ENCODE peak calls at places on chromosome 21, in four cellular contexts. A is heart right ventricle, R is pancreas, D is mesenchymal stem cell. K is an unnamed sample.

GRCh38 chr21:25557170-25557569 is 50.1 kb downstream of the MRPL39 start:
- DNase-seq in A (no peak), R (no peak), D (no peak), K (no peak)

GRCh38 chr21:38308010-38308784 is 51.4 kb downstream of the KCNJ15 start:
- DNase-seq in A (no peak), R (no peak), D (peak), K (no peak)

GRCh38 chr21:36718951-36719501 is 20.1 kb downstream of the SIM2 start:
- DNase-seq in A (no peak), R (no peak), D (no peak), K (peak)

GRCh38 chr21:25409992-25410391 is 197.3 kb downstream of the MRPL39 start:
- DNase-seq in A (no peak), R (no peak), D (no peak), K (no peak)

GRCh38 chr21:16211339-16212303 is 481.8 kb downstream of the USP25 start:
- DNase-seq in A (no peak), R (no peak), D (peak), K (no peak)

GRCh38 chr21:26961704-26962103 is 5.2 kb downstream of the ADAMTS5 start:
- DNase-seq in A (no peak), R (no peak), D (no peak), K (no peak)

GRCh38 chr21:15549671-15550070 is 180.1 kb upstream of the USP25 start:
- DNase-seq in A (no peak), R (no peak), D (peak), K (no peak)

GRCh38 chr21:38760017-38760761 is 45.5 kb upstream of the ETS2 start:
- DNase-seq in A (no peak), R (no peak), D (peak), K (no peak)

GRCh38 chr21:41164981-41165650 is 2.8 kb upstream of the BACE2 start:
- DNase-seq in A (no peak), R (peak), D (no peak), K (peak)

GRCh38 chr21:40404319-40404906 is 442.5 kb downstream of the DSCAM start:
- DNase-seq in A (no peak), R (no peak), D (no peak), K (no peak)

GRCh38 chr21:40300300-40300699 is 433.1 kb downstream of the PCP4 start:
- DNase-seq in A (no peak), R (no peak), D (no peak), K (no peak)

GRCh38 chr21:15755125-15755524 is 25.3 kb downstream of the USP25 start:
- DNase-seq in A (no peak), R (no peak), D (peak), K (no peak)

GRCh38 chr21:38181101-38181500 is 75.7 kb upstream of the KCNJ15 start:
- DNase-seq in A (no peak), R (no peak), D (no peak), K (no peak)

GRCh38 chr21:17139696-17140095 is 373.1 kb upstream of the CXADR start:
- DNase-seq in A (no peak), R (no peak), D (no peak), K (no peak)

GRCh38 chr21:44845418-44846200 is 27.7 kb upstream of the SUMO3 start:
- DNase-seq in A (peak), R (peak), D (peak), K (peak)
- H3K4me3 ChIP-seq in A (no peak), R (no peak), D (peak), K (peak)

DNA sequence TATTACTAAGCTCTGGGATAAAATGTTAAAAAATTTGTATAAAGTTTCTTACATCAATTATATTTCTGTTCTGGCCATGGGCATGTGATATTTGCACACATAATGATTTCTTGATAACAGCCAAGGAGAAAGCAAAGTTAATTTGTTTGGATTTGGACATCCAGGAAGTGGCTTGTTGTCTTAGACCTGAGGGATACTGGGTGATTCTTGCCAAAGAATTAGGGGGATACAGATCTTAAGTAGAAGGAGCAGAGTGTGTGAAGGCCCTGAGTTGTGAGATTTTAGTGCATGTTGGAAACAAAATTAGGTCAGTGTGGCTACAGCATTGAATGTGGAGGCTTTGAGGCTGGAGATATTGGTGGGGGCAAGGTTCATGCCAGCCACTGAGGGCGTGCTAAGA is 65.6 kb downstream of the NCAM2 start:
- DNase-seq in A (no peak), R (no peak), D (no peak), K (no peak)
- H3K27ac ChIP-seq in A (no peak), R (no peak), D (no peak), K (no peak)

DNA sequence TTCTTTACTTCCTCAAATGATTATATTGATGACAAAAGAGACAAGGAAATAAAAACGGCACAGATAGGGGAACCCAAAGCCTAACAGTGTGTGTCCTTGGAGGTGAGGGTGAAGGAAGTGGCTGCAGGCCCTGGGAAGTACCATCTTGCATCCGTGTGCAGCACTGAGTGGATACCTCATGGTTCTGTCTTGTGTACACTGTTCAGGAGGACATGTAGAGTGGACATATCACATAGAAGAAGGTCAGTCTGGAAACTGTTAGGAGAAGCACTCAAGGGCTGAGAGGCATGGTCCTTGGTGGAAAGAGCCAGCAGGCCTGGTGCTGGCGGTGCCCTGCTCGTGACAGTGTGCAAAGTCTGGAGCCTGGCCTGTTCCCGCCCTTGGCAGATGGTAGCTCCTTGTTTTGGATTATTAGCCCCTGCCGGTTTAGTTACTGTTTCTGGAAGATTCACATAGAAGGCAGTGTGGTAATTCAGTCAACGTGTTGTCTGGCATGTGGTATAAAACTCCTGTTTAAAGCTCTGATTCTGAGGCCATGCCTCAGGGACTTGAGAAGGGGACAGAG is 6.7 kb downstream of the PKNOX1 start:
- DNase-seq in A (no peak), R (no peak), D (no peak), K (no peak)
- H3K4me3 ChIP-seq in A (no peak), R (no peak), D (no peak), K (no peak)

DNA sequence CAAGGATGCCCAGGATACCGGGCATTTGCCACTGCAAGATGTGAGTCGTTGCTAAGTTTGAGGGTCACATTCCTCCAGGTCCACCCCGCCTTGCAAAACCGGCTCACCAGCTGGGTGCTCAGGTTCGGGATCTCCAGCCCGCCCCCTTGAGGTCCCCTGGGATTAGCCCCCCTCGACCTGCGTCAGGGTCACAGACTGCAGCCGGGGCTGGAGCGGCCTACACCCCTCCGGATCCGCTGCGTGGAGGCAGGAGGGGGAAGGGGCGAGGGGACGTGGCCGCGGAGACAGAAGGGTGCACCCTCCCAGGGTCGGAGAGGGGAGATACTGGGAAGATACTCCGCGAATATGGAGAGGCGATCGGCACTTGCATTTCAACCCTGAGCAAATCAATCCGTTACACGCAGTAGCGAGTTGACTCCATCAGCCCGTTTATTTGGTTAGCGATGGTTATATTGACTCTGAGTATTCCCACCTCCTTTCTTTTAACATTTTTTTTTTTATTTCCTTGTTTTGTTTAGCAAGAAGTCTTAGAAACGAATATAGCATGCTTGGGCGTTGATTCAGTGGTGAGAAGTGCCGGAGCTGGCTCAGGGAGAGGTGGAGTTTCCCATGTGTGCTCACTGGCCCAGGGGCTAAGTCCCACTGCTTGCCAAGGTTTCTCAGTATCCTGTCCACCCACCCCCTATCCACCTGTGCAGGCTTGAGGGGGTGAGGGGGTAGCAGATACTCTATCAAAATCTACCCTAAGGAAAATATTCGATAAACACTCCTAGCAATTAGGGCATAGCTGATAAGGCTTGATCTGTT is 983 bp downstream of the IFNAR2 start:
- DNase-seq in A (peak), R (peak), D (peak), K (peak)
- H3K27ac ChIP-seq in A (peak), R (peak), D (peak), K (peak)

GRCh38 chr21:45986316-45987051 is 4.9 kb downstream of the COL6A1 start:
- DNase-seq in A (peak), R (peak), D (no peak), K (peak)

GRCh38 chr21:45983981-45984551 is 2.5 kb downstream of the COL6A1 start:
- DNase-seq in A (peak), R (peak), D (no peak), K (peak)

GRCh38 chr21:45982758-45983731 is 1.5 kb downstream of the COL6A1 start:
- DNase-seq in A (peak), R (peak), D (no peak), K (peak)

GRCh38 chr21:45985471-45986315 is 4.1 kb downstream of the COL6A1 start:
- DNase-seq in A (peak), R (peak), D (no peak), K (peak)

DNA sequence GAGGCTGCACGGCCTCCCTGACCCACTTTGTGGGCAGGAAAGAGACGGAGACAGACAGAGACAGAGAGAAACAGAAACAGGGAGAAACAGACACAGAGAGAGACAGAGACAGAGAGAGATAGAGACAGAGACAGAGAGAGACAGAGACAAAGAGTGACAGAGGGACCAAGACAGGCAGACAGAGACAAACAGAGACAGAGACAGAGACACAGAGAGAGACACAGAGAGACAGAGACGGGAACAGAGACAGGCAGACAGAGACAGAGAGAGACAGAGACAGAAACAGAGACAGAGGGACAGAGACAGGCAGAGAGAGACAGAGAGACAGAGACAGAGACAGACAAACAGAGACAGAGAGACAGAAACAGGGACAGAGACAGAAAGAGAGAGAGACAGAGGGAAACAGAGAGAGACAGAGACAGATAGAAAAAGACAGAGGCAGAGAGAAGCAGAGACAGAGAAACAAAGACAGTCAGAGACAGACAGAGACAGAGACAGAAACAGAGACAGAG is 3.1 kb downstream of the COL6A1 start:
- DNase-seq in A (no peak), R (no peak), D (no peak), K (no peak)
- H3K4me3 ChIP-seq in A (no peak), R (no peak), D (no peak), K (no peak)

DNA sequence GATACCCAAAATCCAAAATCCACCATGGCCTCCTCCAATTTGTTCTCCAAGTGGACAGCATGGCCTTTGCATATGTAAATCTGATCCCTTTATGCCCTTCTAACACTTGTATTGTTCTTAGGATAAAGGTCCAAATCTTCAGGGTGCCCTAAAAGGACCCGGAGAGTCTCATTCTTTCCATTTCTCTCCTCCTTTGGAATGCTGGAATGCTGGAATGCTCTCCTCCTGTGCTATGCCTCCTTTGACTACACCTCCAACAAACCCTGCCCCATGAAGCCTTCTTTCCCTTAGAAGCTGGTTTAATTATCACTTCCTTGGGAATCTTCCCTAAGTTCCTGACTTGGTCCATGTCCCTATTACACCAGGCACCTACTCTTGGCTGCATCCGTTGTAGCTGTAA is 484.8 kb upstream of the RUNX1 start:
- DNase-seq in A (no peak), R (no peak), D (no peak), K (no peak)
- H3K27ac ChIP-seq in A (no peak), R (no peak), D (no peak), K (no peak)